ENCODE peak calls at places on chromosome 20, in six cellular contexts. S, J, A, N, L and P are unnamed samples.

GRCh38 chr20:31849306-31849930 is 4.0 kb upstream of the FOXS1 start:
- DNase-seq in S (no peak), N (no peak), L (no peak), A (no peak), J (no peak), P (peak; percentile 70)

GRCh38 chr20:58081842-58082241 is 146.6 kb downstream of the ANKRD60 start:
- DNase-seq in L (no peak), N (no peak), J (no peak), S (no peak), A (no peak), P (no peak)

GRCh38 chr20:24736844-24737211 is 212.2 kb upstream of the CST7 start:
- DNase-seq in N (no peak), J (no peak), L (no peak), S (no peak), A (no peak), P (no peak)

GRCh38 chr20:31543966-31544598 is 29.8 kb downstream of the HM13 start:
- DNase-seq in S (no peak), A (no peak), J (no peak), L (peak; percentile 65), N (no peak), P (no peak)

GRCh38 chr20:62751551-62752150 is 43.0 kb downstream of the NTSR1 start:
- DNase-seq in A (no peak), S (no peak), N (no peak), L (no peak), J (no peak), P (no peak)

GRCh38 chr20:51362254-51362653 is 180.3 kb downstream of the NFATC2 start:
- DNase-seq in S (no peak), L (no peak), A (no peak), N (no peak), J (no peak), P (no peak)

GRCh38 chr20:47011984-47012383 is 117.3 kb downstream of the EYA2 start:
- DNase-seq in J (no peak), L (no peak), A (no peak), N (no peak), S (no peak), P (no peak)

GRCh38 chr20:37575884-37576283 is 48.2 kb upstream of the BLCAP start:
- DNase-seq in J (no peak), A (no peak), S (no peak), N (no peak), L (no peak), P (peak; percentile 72)

GRCh38 chr20:37651932-37652331 is 41.9 kb upstream of the CTNNBL1 start:
- DNase-seq in N (no peak), J (peak; percentile 3), L (peak; percentile 72), S (no peak), A (no peak), P (peak; percentile 77)

GRCh38 chr20:57680131-57680716 is 29.6 kb downstream of the PMEPA1 start:
- DNase-seq in L (no peak), A (no peak), S (no peak), J (no peak), N (no peak), P (no peak)

GRCh38 chr20:45518282-45518681 is 2.9 kb upstream of the SPINT3 start:
- DNase-seq in N (no peak), S (no peak), L (peak; percentile 46), A (no peak), J (no peak), P (no peak)

GRCh38 chr20:19993937-19994667 is 23.1 kb upstream of the NAA20 start:
- DNase-seq in A (no peak), J (no peak), N (peak; percentile 44), S (no peak), L (peak; percentile 80), P (no peak)

GRCh38 chr20:25295386-25296093 is 47.7 kb downstream of the PYGB start:
- DNase-seq in N (no peak), S (no peak), L (no peak), J (no peak), A (no peak), P (peak; percentile 41)

GRCh38 chr20:57794600-57795346 is 85.0 kb upstream of the PMEPA1 start:
- DNase-seq in S (no peak), L (peak; percentile 77), A (no peak), N (no peak), J (no peak), P (no peak)

GRCh38 chr20:1309439-1309847 is 19.5 kb downstream of the SDCBP2 start:
- DNase-seq in A (no peak), L (no peak), N (no peak), S (no peak), J (no peak), P (peak; percentile 57)

GRCh38 chr20:32681175-32682084 is 7.7 kb upstream of the C20orf203 start:
- DNase-seq in N (no peak), J (no peak), S (peak; percentile 63), A (no peak), L (peak; percentile 67), P (peak; percentile 75)

GRCh38 chr20:23187759-23188158 is 101.6 kb upstream of the CD93 start:
- DNase-seq in A (no peak), J (no peak), L (peak; percentile 40), N (no peak), S (no peak), P (no peak)

GRCh38 chr20:57697540-57697939 is 12.3 kb downstream of the PMEPA1 start:
- DNase-seq in N (no peak), L (no peak), A (no peak), S (no peak), J (no peak), P (no peak)

GRCh38 chr20:1087311-1087710 is 31.1 kb upstream of the PSMF1 start:
- DNase-seq in A (no peak), L (peak; percentile 15), N (no peak), S (no peak), J (no peak), P (no peak)

GRCh38 chr20:37994512-37994911 is 38.7 kb downstream of the TTI1 start:
- DNase-seq in A (no peak), J (no peak), S (peak; percentile 23), L (peak; percentile 80), N (no peak), P (no peak)

GRCh38 chr20:62354031-62354808 is 12.9 kb downstream of the LAMA5 start:
- DNase-seq in S (no peak), N (no peak), L (no peak), A (no peak), J (no peak), P (no peak)

GRCh38 chr20:63448050-63448449 is 24.4 kb downstream of the KCNQ2 start:
- DNase-seq in S (no peak), N (no peak), A (no peak), J (no peak), L (no peak), P (no peak)

GRCh38 chr20:8854566-8854965 is 214.3 kb upstream of the PLCB4 start:
- DNase-seq in A (no peak), S (no peak), N (no peak), L (peak; percentile 21), J (no peak), P (peak; percentile 46)

GRCh38 chr20:32204485-32205115 is 2.9 kb downstream of the PLAGL2 start:
- DNase-seq in S (no peak), N (no peak), L (no peak), A (no peak), J (no peak), P (no peak)

GRCh38 chr20:48858075-48858790 is 30.4 kb upstream of the PREX1 start:
- DNase-seq in J (no peak), A (no peak), N (no peak), L (no peak), S (no peak), P (no peak)

GRCh38 chr20:36308986-36309385 is 2.8 kb downstream of the DLGAP4 start:
- DNase-seq in N (no peak), A (no peak), J (no peak), S (no peak), L (no peak), P (peak; percentile 32)

GRCh38 chr20:5621305-5621704 is 128.9 kb upstream of the SHLD1 start:
- DNase-seq in J (no peak), S (no peak), L (peak; percentile 62), A (no peak), N (peak; percentile 16), P (no peak)